ENCODE peak calls at places on chromosomes 11 and 22, in five cellular contexts. Q is cardiac fibroblast, F is fibroblast of the aortic adventitia, U is HL-60, V is neural crest cell. E is an unnamed sample.

GRCh38 chr11:9120659-9121350 is 29.4 kb upstream of the SCUBE2 start:
- DNase-seq in V (no peak), Q (no peak), U (no peak), F (no peak), E (no peak)

GRCh38 chr11:25737071-25737675 is 594.8 kb upstream of the ANO3 start:
- DNase-seq in U (no peak), V (no peak), Q (no peak), F (no peak), E (no peak)

GRCh38 chr11:10379022-10379421 is 74.1 kb downstream of the ADM start:
- DNase-seq in U (no peak), F (no peak), Q (peak), V (peak), E (no peak)

GRCh38 chr11:69442012-69442806 is 39.3 kb upstream of the LINC01488 start:
- DNase-seq in U (no peak), F (no peak), Q (no peak), V (no peak), E (no peak)

GRCh38 chr11:35859311-35859710 is 84.6 kb upstream of the LDLRAD3 start:
- DNase-seq in U (no peak), Q (peak), V (no peak), F (no peak), E (no peak)

GRCh38 chr11:12889243-12889642 is 119.9 kb upstream of the RASSF10 start:
- DNase-seq in Q (peak), V (no peak), U (peak), F (peak), E (no peak)

GRCh38 chr11:115145316-115145715 is 358.9 kb downstream of the CADM1 start:
- DNase-seq in F (no peak), Q (no peak), V (no peak), U (no peak), E (no peak)

GRCh38 chr11:70610561-70610960 is 212.2 kb downstream of the CTTN start:
- DNase-seq in Q (peak), V (no peak), U (no peak), F (no peak), E (no peak)

GRCh38 chr11:12284321-12285050 is 92.9 kb upstream of the PARVA start:
- DNase-seq in F (peak), Q (peak), U (peak), V (no peak), E (no peak)

GRCh38 chr11:91742155-91742554 is 482.5 kb upstream of the FAT3 start:
- DNase-seq in V (no peak), F (no peak), U (no peak), Q (no peak), E (no peak)

GRCh38 chr11:67416416-67417335 is 1.2 kb downstream of the CARNS1 start:
- DNase-seq in F (peak), Q (peak), V (no peak), U (peak), E (no peak)

GRCh38 chr11:44456544-44457270 is 108.8 kb upstream of the CD82 start:
- DNase-seq in Q (no peak), F (no peak), V (no peak), U (no peak), E (no peak)

GRCh38 chr11:79375818-79376550 is 64.8 kb downstream of the TENM4 start:
- DNase-seq in F (no peak), V (no peak), U (no peak), Q (no peak), E (no peak)

GRCh38 chr11:34148504-34149165 is 43.2 kb downstream of the NAT10 start:
- DNase-seq in F (no peak), V (peak), U (peak), Q (no peak), E (no peak)

GRCh38 chr11:92711913-92712312 is 257.5 kb upstream of the MTNR1B start:
- DNase-seq in Q (no peak), V (no peak), F (peak), U (no peak), E (no peak)

GRCh38 chr22:22348815-22349454 is 104.3 kb downstream of the VPREB1 start:
- DNase-seq in V (no peak), Q (no peak), F (no peak), U (no peak), E (no peak)

DNA sequence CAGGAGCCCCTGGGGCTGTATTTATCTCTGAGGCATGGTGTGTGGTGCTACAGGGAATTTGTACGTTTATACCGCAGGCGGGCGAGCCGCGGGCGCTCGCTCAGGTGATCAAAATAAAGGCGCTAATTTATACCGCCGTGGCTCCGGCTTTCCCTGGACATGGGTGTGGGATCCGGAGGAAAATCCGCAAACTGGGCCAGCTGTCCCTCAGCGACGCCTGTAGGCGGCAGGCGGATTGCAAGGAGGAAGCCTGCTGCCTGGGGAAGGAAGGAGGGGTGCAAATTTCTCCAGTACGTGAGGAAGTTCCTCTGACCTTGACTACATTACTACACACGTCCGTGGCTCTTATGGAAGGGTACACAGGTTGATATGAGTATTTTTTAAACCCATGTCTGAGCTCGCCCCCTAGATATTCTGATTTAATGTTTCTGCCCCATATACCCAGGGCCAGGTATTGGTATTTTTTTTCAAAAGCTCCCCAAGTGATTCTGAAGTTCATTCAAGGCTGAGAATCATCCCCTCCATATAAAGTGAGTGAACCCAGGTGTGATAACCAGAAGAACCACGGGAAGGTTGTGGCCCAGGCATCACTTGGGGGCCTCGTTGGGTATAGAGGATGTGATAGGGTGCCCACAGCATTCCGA is 2.8 kb downstream of the MYOD1 start:
- DNase-seq in Q (peak), U (peak), F (peak), V (no peak), E (no peak)
- TF ChIP-seq CTCF in Q (peak), U (peak), F (peak), V (peak), E (no peak)

GRCh38 chr11:122287401-122287800 is 171.4 kb upstream of the BLID start:
- DNase-seq in F (no peak), V (no peak), U (no peak), Q (no peak), E (no peak)
- TF ChIP-seq CTCF in F (no peak), V (no peak), U (no peak), Q (no peak), E (no peak)

DNA sequence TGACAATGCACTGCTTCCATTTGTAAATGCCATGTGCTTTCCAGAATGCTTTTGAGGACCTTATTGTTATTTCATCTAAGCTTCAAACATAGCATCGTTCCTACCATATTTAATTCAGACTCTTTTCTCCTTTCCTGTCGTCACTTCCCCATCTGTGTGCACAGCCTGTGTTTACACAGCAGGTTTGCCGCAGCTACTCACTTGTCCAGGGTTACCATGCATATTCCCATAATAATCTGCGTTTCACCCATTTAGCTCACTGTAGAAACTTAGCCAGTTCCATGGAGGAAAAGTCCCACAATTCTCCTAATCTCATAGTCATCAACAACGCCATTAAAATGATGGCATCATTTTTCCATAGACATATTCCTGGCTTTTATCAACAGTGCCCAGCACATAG is 48.1 kb downstream of the FLI1 start:
- DNase-seq in F (no peak), U (no peak), V (no peak), Q (no peak), E (no peak)
- TF ChIP-seq CTCF in F (no peak), U (no peak), V (no peak), Q (no peak), E (no peak)

DNA sequence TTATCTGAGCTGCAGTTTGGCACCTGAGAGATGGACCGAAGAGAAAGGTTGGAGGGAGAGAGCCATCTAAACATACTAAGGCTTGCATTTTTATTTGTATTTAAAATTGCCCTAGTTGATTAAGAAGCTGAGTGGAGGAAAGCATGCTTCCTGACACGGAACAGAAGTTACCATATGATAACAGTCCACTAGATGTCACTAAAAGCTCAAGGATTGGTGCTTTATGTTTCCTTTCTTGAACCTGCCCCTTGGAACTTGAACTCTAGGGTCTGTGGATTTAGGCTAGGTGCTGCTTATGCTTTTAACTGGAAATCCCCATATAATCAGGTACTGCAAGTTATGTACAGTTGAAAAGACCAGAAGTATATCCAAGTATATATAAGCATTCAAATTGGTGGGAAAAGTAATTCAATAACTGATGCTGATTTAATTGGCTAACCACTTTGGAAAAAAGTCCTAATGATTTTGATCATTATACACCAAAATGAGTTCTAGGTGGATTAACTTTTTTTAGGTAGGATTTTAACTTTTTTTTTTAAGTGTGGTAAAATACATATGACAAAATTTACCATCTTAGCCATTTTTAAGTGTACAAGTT is 9.5 kb downstream of the RBMXL2 start:
- DNase-seq in F (peak), Q (peak), U (peak), V (no peak), E (no peak)
- TF ChIP-seq CTCF in F (peak), Q (peak), U (peak), V (peak), E (peak)

GRCh38 chr11:120170741-120171261 is 32.9 kb upstream of the TRIM29 start:
- DNase-seq in U (no peak), F (no peak), V (no peak), Q (no peak), E (no peak)

GRCh38 chr11:120167659-120168058 is 29.7 kb upstream of the TRIM29 start:
- DNase-seq in U (no peak), F (no peak), Q (no peak), V (no peak), E (no peak)

GRCh38 chr11:120168108-120168959 is 30.4 kb upstream of the TRIM29 start:
- DNase-seq in F (no peak), U (no peak), Q (no peak), V (no peak), E (no peak)

GRCh38 chr11:120169981-120170698 is 32.2 kb upstream of the TRIM29 start:
- DNase-seq in V (no peak), U (no peak), Q (no peak), F (no peak), E (no peak)

GRCh38 chr11:120168960-120169681 is 31.2 kb upstream of the TRIM29 start:
- DNase-seq in Q (peak), U (peak), V (peak), F (peak), E (no peak)
- TF ChIP-seq CTCF in Q (peak), U (peak), V (peak), F (peak), E (peak)

GRCh38 chr11:103878646-103879045 is 157.8 kb upstream of the DDI1 start:
- DNase-seq in V (no peak), U (peak), F (no peak), Q (no peak), E (no peak)

GRCh38 chr11:103881518-103882070 is 154.8 kb upstream of the DDI1 start:
- DNase-seq in Q (no peak), U (no peak), F (peak), V (no peak), E (no peak)

GRCh38 chr11:103880968-103881367 is 155.5 kb upstream of the DDI1 start:
- DNase-seq in U (no peak), Q (no peak), F (no peak), V (no peak), E (no peak)

GRCh38 chr11:103875855-103876510 is 160.5 kb upstream of the DDI1 start:
- DNase-seq in F (no peak), Q (no peak), U (no peak), V (no peak), E (no peak)

GRCh38 chr11:103877221-103877620 is 159.2 kb upstream of the DDI1 start:
- DNase-seq in F (peak), Q (peak), V (no peak), U (no peak), E (no peak)
- TF ChIP-seq CTCF in F (peak), Q (no peak), V (no peak), U (no peak), E (no peak)

GRCh38 chr22:44700456-44700855 is 1.5 kb upstream of the PRR5 start:
- DNase-seq in U (no peak), Q (no peak), V (no peak), F (no peak), E (no peak)
- TF ChIP-seq CTCF in U (no peak), Q (no peak), V (no peak), F (no peak), E (no peak)

GRCh38 chr22:39989633-39990032 is 5.1 kb upstream of the FAM83F start:
- DNase-seq in Q (no peak), V (no peak), U (no peak), F (no peak), E (no peak)
- TF ChIP-seq CTCF in Q (no peak), V (no peak), U (no peak), F (no peak), E (no peak)

GRCh38 chr11:73343076-73343833 is 32.9 kb upstream of the RELT start:
- DNase-seq in V (no peak), U (no peak), F (no peak), Q (no peak), E (no peak)
- TF ChIP-seq CTCF in V (no peak), U (no peak), F (no peak), Q (no peak), E (no peak)

GRCh38 chr22:23913661-23914353 is 19.6 kb downstream of the MIF start:
- DNase-seq in V (peak), F (peak), Q (peak), U (peak), E (peak)
- TF ChIP-seq CTCF in V (no peak), F (no peak), Q (no peak), U (no peak), E (no peak)

E was measured in CD14-positive monocyte.